ENCODE peak calls at places on chromosome 19, in four cellular contexts. One of them, this sample, is unnamed.

GRCh38 chr19:48805452-48805851 is 5.4 kb downstream of the BCAT2 start:
- DNase-seq in upper lobe of right lung: no peak
- DNase-seq in AG10803: no peak
- DNase-seq in coronary artery: no peak
- DNase-seq in this sample: no peak

GRCh38 chr19:29687897-29688728 is 22.9 kb downstream of the PLEKHF1 start:
- DNase-seq in upper lobe of right lung: no peak
- DNase-seq in AG10803: peak
- DNase-seq in coronary artery: no peak
- DNase-seq in this sample: no peak

GRCh38 chr19:30236006-30236405 is 136.2 kb upstream of the ZNF536 start:
- DNase-seq in upper lobe of right lung: no peak
- DNase-seq in AG10803: peak
- DNase-seq in coronary artery: no peak
- DNase-seq in this sample: no peak

GRCh38 chr19:29320076-29320475 is 107.1 kb upstream of the UQCRFS1 start:
- DNase-seq in upper lobe of right lung: no peak
- DNase-seq in AG10803: no peak
- DNase-seq in coronary artery: peak
- DNase-seq in this sample: no peak

GRCh38 chr19:12733369-12733896 is 1.1 kb downstream of the TRIR start:
- DNase-seq in upper lobe of right lung: no peak
- DNase-seq in AG10803: peak
- DNase-seq in coronary artery: no peak
- DNase-seq in this sample: no peak

GRCh38 chr19:13053761-13054604 is 48.7 kb downstream of the LYL1 start:
- DNase-seq in upper lobe of right lung: peak
- DNase-seq in AG10803: peak
- DNase-seq in coronary artery: peak
- DNase-seq in this sample: peak

GRCh38 chr19:7589822-7590221 is 5.8 kb upstream of the CAMSAP3 start:
- DNase-seq in upper lobe of right lung: no peak
- DNase-seq in AG10803: no peak
- DNase-seq in coronary artery: no peak
- DNase-seq in this sample: no peak

GRCh38 chr19:40191836-40192646 is 815 bp downstream of the MAP3K10 start:
- DNase-seq in upper lobe of right lung: peak
- DNase-seq in AG10803: peak
- DNase-seq in coronary artery: peak
- DNase-seq in this sample: no peak

GRCh38 chr19:42023943-42024260 is 29.9 kb upstream of the ATP1A3 start:
- DNase-seq in upper lobe of right lung: no peak
- DNase-seq in AG10803: no peak
- DNase-seq in coronary artery: no peak
- DNase-seq in this sample: no peak
- TF ChIP-seq CTCF in upper lobe of right lung: no peak
- TF ChIP-seq CTCF in AG10803: no peak
- TF ChIP-seq CTCF in coronary artery: no peak
- TF ChIP-seq CTCF in this sample: no peak

DNA sequence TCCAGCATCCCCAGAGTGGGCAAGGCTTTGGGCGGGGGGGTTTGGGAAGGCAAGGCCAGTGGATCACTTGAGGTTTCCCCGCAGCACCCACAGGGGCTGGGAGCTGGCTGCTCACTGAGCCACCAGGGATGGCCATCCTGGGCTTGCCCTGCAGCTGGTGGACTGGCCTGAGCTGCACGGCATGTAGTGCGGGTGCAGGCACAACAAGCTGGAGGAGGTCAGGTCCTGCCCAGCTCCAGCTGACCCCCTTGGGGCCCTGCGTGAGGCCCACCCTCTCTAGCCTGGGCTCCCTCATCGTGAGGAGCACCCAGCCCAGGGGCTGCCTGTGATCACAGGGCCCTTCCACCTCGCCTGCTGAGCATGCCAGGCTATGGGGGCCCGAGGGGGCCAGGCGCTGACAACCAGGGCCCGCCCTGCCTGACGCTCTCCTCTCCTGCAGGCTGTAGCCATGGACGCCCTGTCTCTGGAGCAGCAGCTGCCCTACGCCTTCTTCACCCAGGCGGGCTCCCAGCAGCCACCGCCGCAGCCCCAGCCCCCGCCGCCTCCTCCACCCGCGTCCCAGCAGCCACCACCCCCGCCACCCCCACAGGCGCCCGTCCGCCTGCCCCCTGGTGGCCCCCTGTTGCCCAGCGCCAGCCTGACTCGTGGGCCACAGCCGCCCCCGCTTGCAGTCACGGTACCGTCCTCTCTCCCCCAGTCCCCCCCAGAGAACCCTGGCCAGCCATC is 22.9 kb downstream of the COMP start:
- DNase-seq in upper lobe of right lung: no peak
- DNase-seq in AG10803: no peak
- DNase-seq in coronary artery: no peak
- DNase-seq in this sample: no peak
- TF ChIP-seq CTCF in upper lobe of right lung: no peak
- TF ChIP-seq CTCF in AG10803: no peak
- TF ChIP-seq CTCF in coronary artery: no peak
- TF ChIP-seq CTCF in this sample: no peak

GRCh38 chr19:5086725-5087439 is 118.0 kb downstream of the KDM4B start:
- DNase-seq in upper lobe of right lung: no peak
- DNase-seq in AG10803: no peak
- DNase-seq in coronary artery: no peak
- DNase-seq in this sample: no peak
- TF ChIP-seq CTCF in upper lobe of right lung: no peak
- TF ChIP-seq CTCF in AG10803: no peak
- TF ChIP-seq CTCF in coronary artery: no peak
- TF ChIP-seq CTCF in this sample: no peak

GRCh38 chr19:34559045-34559444 is 77.5 kb downstream of the WTIP start:
- DNase-seq in upper lobe of right lung: no peak
- DNase-seq in AG10803: no peak
- DNase-seq in coronary artery: no peak
- DNase-seq in this sample: no peak

GRCh38 chr19:34560229-34560628 is 78.7 kb downstream of the WTIP start:
- DNase-seq in upper lobe of right lung: no peak
- DNase-seq in AG10803: no peak
- DNase-seq in coronary artery: no peak
- DNase-seq in this sample: no peak

GRCh38 chr19:34556500-34556899 is 74.9 kb downstream of the WTIP start:
- DNase-seq in upper lobe of right lung: no peak
- DNase-seq in AG10803: peak
- DNase-seq in coronary artery: no peak
- DNase-seq in this sample: no peak

GRCh38 chr19:34549833-34550232 is 68.3 kb downstream of the WTIP start:
- DNase-seq in upper lobe of right lung: no peak
- DNase-seq in AG10803: no peak
- DNase-seq in coronary artery: no peak
- DNase-seq in this sample: no peak

DNA sequence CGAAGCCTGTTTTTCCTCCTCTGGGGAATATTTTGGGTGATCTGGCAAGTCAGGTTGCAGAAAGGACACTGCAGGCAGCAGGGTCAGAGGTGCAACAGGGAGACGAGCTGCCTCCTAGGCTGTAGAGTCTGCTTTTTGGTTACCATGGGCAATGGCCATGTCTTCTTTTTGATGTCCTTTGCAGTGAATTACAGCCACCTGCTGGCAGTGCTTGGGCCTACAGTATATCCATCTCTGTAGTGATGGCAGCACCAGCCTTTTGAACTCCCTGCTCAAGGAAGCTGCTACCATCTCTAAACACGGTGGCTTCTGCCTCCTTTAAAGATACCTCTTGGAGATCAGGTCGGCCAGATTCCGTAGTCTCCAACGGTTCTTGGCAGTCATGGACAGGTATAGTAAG is 73.9 kb downstream of the WTIP start:
- DNase-seq in upper lobe of right lung: no peak
- DNase-seq in AG10803: peak
- DNase-seq in coronary artery: no peak
- DNase-seq in this sample: no peak
- TF ChIP-seq CTCF in upper lobe of right lung: no peak
- TF ChIP-seq CTCF in AG10803: peak
- TF ChIP-seq CTCF in coronary artery: no peak
- TF ChIP-seq CTCF in this sample: no peak

GRCh38 chr19:58408152-58409009 is at the start of gene ZNF584:
- DNase-seq in upper lobe of right lung: peak
- DNase-seq in AG10803: peak
- DNase-seq in coronary artery: peak
- DNase-seq in this sample: peak
- TF ChIP-seq CTCF in upper lobe of right lung: no peak
- TF ChIP-seq CTCF in AG10803: peak
- TF ChIP-seq CTCF in coronary artery: no peak
- TF ChIP-seq CTCF in this sample: no peak

DNA sequence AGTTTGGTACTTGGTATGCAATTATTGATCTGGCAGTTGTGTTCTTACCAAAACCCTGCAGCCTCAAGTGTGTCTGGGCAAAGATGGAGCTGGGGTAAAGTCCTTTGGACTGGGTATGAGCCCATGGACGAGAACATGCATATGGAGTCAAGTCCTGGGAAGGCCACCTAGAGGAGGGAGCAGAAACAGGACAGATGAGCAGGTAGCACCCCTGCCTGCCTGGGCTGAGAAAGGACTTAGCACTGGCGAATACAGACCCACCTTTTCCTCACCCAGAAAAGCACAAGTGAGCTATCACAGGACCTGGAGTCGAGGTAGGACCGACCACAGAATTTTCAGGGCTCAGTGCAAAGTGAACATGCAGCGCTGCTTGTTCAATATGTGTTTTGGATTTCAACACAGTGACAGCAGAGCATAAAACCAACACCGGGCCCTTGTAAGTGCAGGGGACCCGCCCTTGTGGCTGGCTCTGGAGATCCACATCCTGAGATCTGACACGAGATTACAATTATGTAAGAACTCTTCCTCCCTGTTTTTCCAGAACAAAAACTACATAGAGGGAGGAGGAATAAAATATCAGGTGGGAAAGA is 25.9 kb downstream of the IGFL2 start:
- DNase-seq in upper lobe of right lung: no peak
- DNase-seq in AG10803: no peak
- DNase-seq in coronary artery: no peak
- DNase-seq in this sample: no peak
- TF ChIP-seq CTCF in upper lobe of right lung: no peak
- TF ChIP-seq CTCF in AG10803: no peak
- TF ChIP-seq CTCF in coronary artery: no peak
- TF ChIP-seq CTCF in this sample: no peak

GRCh38 chr19:49889038-49889686 is 7.5 kb downstream of the IL4I1 start:
- DNase-seq in upper lobe of right lung: peak
- DNase-seq in AG10803: no peak
- DNase-seq in coronary artery: no peak
- DNase-seq in this sample: no peak

GRCh38 chr19:49889687-49890348 is 6.9 kb downstream of the IL4I1 start:
- DNase-seq in upper lobe of right lung: peak
- DNase-seq in AG10803: peak
- DNase-seq in coronary artery: no peak
- DNase-seq in this sample: peak

GRCh38 chr19:49891393-49891792 is 5.3 kb downstream of the IL4I1 start:
- DNase-seq in upper lobe of right lung: no peak
- DNase-seq in AG10803: no peak
- DNase-seq in coronary artery: no peak
- DNase-seq in this sample: no peak

GRCh38 chr19:49892716-49893115 is 4.0 kb downstream of the IL4I1 start:
- DNase-seq in upper lobe of right lung: no peak
- DNase-seq in AG10803: no peak
- DNase-seq in coronary artery: no peak
- DNase-seq in this sample: no peak

GRCh38 chr19:49890349-49891311 is 6.1 kb downstream of the IL4I1 start:
- DNase-seq in upper lobe of right lung: peak
- DNase-seq in AG10803: no peak
- DNase-seq in coronary artery: no peak
- DNase-seq in this sample: no peak
- TF ChIP-seq CTCF in upper lobe of right lung: peak
- TF ChIP-seq CTCF in AG10803: no peak
- TF ChIP-seq CTCF in coronary artery: peak
- TF ChIP-seq CTCF in this sample: no peak

This sample was measured in omental fat pad.